ENCODE peak calls at places on chromosomes 1 and 21, in seven cellular contexts. I is HepG2, K is A549, B is H1, X is GM12878, S is K562, E is HCT116. A is an unnamed sample.

GRCh38 chr21:21921410-21922232 is 923.4 kb downstream of the NCAM2 start:
- DNase-seq in I (no peak), K (no peak), B (no peak), X (no peak), S (peak), E (no peak), A (peak)

GRCh38 chr1:231037585-231038517 is 2.2 kb downstream of the FAM89A start:
- DNase-seq in I (no peak), K (no peak), B (no peak), X (no peak), S (no peak), E (no peak), A (peak)

GRCh38 chr21:28908351-28908750 is 84.3 kb downstream of the LTN1 start:
- DNase-seq in I (no peak), K (no peak), B (no peak), X (no peak), S (no peak), E (no peak), A (no peak)

GRCh38 chr1:200048244-200048643 is 20.7 kb downstream of the NR5A2 start:
- DNase-seq in I (no peak), K (no peak), B (peak), X (no peak), S (no peak), E (no peak), A (no peak)

GRCh38 chr1:79364896-79365295 is 358.4 kb upstream of the ADGRL4 start:
- DNase-seq in I (no peak), K (no peak), B (no peak), X (no peak), S (no peak), E (no peak), A (no peak)

GRCh38 chr21:20266369-20266710 is 731.9 kb upstream of the NCAM2 start:
- DNase-seq in I (no peak), K (no peak), B (no peak), X (no peak), S (no peak), E (no peak), A (no peak)

GRCh38 chr1:162977944-162978568 is 91.1 kb upstream of the RGS4 start:
- DNase-seq in I (no peak), K (no peak), B (no peak), X (no peak), S (no peak), E (no peak), A (no peak)

GRCh38 chr1:171245458-171246064 is 2.7 kb upstream of the FMO1 start:
- DNase-seq in I (peak), K (peak), B (no peak), X (no peak), S (peak), E (peak), A (peak)

GRCh38 chr1:64215576-64215975 is 12.2 kb downstream of the UBE2U start:
- DNase-seq in I (no peak), K (no peak), B (no peak), X (no peak), S (no peak), E (no peak), A (no peak)

GRCh38 chr1:228337711-228338520 is 68.7 kb downstream of the TRIM11 start:
- DNase-seq in I (no peak), K (no peak), B (no peak), X (no peak), S (no peak), E (no peak), A (no peak)

GRCh38 chr1:25832336-25833037 is 12.7 kb downstream of the MTFR1L start:
- DNase-seq in I (no peak), K (no peak), B (no peak), X (no peak), S (no peak), E (no peak), A (no peak)

GRCh38 chr1:223358826-223359225 is 5.2 kb downstream of the SUSD4 start:
- DNase-seq in I (no peak), K (no peak), B (no peak), X (no peak), S (no peak), E (no peak), A (no peak)

GRCh38 chr1:209505044-209505443 is 78.5 kb upstream of the CAMK1G start:
- DNase-seq in I (no peak), K (no peak), B (no peak), X (no peak), S (no peak), E (no peak), A (no peak)

GRCh38 chr1:22971161-22972062 is 1.3 kb downstream of the LACTBL1 start:
- DNase-seq in I (no peak), K (no peak), B (no peak), X (no peak), S (no peak), E (no peak), A (no peak)

GRCh38 chr1:162276493-162276892 is 100.2 kb downstream of the SPATA46 start:
- DNase-seq in I (peak), K (peak), B (no peak), X (no peak), S (no peak), E (peak), A (peak)

GRCh38 chr21:14866859-14867560 is 197.8 kb downstream of the NRIP1 start:
- DNase-seq in I (no peak), K (no peak), B (no peak), X (no peak), S (no peak), E (no peak), A (no peak)

GRCh38 chr1:160997323-160998038 is 23.5 kb downstream of the F11R start:
- DNase-seq in I (peak), K (peak), B (no peak), X (no peak), S (peak), E (peak), A (peak)

GRCh38 chr1:152185544-152186391 is 26.7 kb upstream of the RPTN start:
- DNase-seq in I (peak), K (peak), B (no peak), X (no peak), S (peak), E (peak), A (peak)

GRCh38 chr1:235883261-235883927 is 16.7 kb upstream of the LYST start:
- DNase-seq in I (no peak), K (no peak), B (no peak), X (peak), S (no peak), E (no peak), A (peak)

GRCh38 chr1:11581455-11581854 is 72.8 kb downstream of the FBXO2 start:
- DNase-seq in I (no peak), K (no peak), B (no peak), X (no peak), S (no peak), E (no peak), A (no peak)

GRCh38 chr1:172948457-172948856 is 102.3 kb downstream of the TNFSF18 start:
- DNase-seq in I (no peak), K (no peak), B (no peak), X (no peak), S (no peak), E (no peak), A (no peak)

GRCh38 chr1:172338295-172338735 is 82.2 kb upstream of the C1orf105 start:
- DNase-seq in I (no peak), K (no peak), B (no peak), X (peak), S (no peak), E (no peak), A (no peak)

GRCh38 chr21:15276243-15276642 is 211.4 kb upstream of the NRIP1 start:
- DNase-seq in I (no peak), K (no peak), B (no peak), X (no peak), S (no peak), E (no peak), A (no peak)

GRCh38 chr1:53541761-53542550 is 82.8 kb downstream of the DMRTB1 start:
- DNase-seq in I (no peak), K (peak), B (no peak), X (no peak), S (peak), E (peak), A (peak)

GRCh38 chr1:47431534-47431933 is 6.3 kb upstream of the FOXD2 start:
- DNase-seq in I (no peak), K (no peak), B (no peak), X (no peak), S (no peak), E (no peak), A (peak)

GRCh38 chr1:157155658-157156057 is 17.5 kb upstream of the ETV3 start:
- DNase-seq in I (peak), K (no peak), B (no peak), X (no peak), S (no peak), E (no peak), A (peak)

GRCh38 chr1:163258181-163258580 is 55.5 kb upstream of the RGS5 start:
- DNase-seq in I (no peak), K (no peak), B (no peak), X (no peak), S (no peak), E (no peak), A (no peak)

GRCh38 chr1:98119793-98120192 is 199.0 kb upstream of the DPYD start:
- DNase-seq in I (no peak), K (no peak), B (no peak), X (no peak), S (no peak), E (no peak), A (peak)

GRCh38 chr21:46120301-46121285 is 22.7 kb downstream of the COL6A2 start:
- DNase-seq in I (no peak), K (no peak), B (no peak), X (no peak), S (no peak), E (no peak), A (no peak)

GRCh38 chr1:29247874-29248273 is 11.6 kb downstream of the PTPRU start:
- DNase-seq in I (no peak), K (no peak), B (no peak), X (no peak), S (no peak), E (no peak), A (no peak)

GRCh38 chr21:25370311-25370744 is 237.0 kb downstream of the MRPL39 start:
- DNase-seq in I (no peak), K (no peak), B (no peak), X (no peak), S (no peak), E (no peak), A (no peak)
- TF ChIP-seq MAX in I (no peak), K (no peak), B (no peak), X (no peak), S (no peak), E (no peak), A (no peak)

DNA sequence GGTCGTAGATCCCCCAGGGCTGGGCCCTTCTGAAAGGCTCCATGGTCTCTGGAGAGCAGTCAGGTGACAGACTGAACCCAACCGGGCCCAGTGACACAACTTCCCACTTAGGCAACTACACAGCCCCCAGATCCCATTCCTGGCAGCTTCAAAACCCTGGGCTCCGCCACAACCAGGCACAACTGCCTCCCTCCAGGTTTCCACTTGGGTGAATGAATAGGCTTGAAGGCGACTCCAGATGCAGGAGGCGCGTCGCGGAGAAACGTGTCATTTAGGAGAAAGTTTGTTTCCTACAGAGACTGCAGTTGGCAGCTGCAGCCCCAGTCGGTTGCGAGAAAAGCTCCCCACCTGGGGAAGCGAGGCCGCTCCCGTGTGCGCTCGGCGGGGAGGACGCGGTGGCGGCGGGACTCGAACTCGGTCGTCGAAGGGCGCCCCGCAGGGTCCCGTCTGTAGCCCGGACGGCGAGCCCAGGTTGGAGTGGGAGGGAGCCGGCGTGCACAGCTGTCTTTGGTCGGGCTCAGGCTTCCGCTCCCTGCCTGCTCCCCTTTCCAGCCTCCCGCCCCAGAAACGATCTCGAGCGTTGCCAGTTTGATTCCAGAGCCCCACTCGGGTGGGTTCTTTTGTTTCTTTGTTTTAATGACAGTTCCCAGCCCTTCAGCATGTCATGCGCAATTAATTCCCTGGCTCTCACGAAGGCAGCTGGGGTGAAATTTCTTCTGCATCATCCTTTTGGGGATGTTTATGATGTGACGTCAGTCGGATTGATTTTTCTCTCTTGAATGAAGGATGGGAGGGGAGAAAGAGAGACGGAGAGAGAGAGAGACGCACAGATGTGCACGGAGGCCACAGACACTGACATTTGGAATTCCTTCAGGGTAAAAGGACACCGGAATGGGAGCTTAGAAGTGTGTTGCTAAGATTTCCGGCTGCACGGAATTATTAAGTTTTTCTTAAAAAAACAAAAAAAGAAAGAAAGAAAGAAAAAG is 862 bp upstream of the SGIP1 start:
- DNase-seq in I (no peak), K (no peak), B (no peak), X (no peak), S (peak), E (no peak), A (no peak)
- TF ChIP-seq POLR2A in I (no peak), K (no peak), B (no peak), X (no peak), S (no peak), E (no peak), A (no peak)

GRCh38 chr1:41917051-41917530 is 1.6 kb downstream of the HIVEP3 start:
- DNase-seq in I (no peak), K (no peak), B (no peak), X (no peak), S (no peak), E (no peak), A (no peak)

GRCh38 chr1:41915786-41916571 is 2.7 kb downstream of the HIVEP3 start:
- DNase-seq in I (no peak), K (no peak), B (no peak), X (no peak), S (no peak), E (no peak), A (no peak)

GRCh38 chr1:41914515-41914914 is 4.2 kb downstream of the HIVEP3 start:
- DNase-seq in I (no peak), K (no peak), B (no peak), X (no peak), S (peak), E (no peak), A (no peak)

GRCh38 chr1:41908288-41908895 is 10.3 kb downstream of the HIVEP3 start:
- DNase-seq in I (no peak), K (no peak), B (no peak), X (no peak), S (no peak), E (no peak), A (no peak)

GRCh38 chr1:41913025-41913424 is 5.7 kb downstream of the HIVEP3 start:
- DNase-seq in I (no peak), K (no peak), B (no peak), X (no peak), S (no peak), E (no peak), A (no peak)
- TF ChIP-seq MAX in I (no peak), K (no peak), B (no peak), X (no peak), S (no peak), E (no peak), A (no peak)

DNA sequence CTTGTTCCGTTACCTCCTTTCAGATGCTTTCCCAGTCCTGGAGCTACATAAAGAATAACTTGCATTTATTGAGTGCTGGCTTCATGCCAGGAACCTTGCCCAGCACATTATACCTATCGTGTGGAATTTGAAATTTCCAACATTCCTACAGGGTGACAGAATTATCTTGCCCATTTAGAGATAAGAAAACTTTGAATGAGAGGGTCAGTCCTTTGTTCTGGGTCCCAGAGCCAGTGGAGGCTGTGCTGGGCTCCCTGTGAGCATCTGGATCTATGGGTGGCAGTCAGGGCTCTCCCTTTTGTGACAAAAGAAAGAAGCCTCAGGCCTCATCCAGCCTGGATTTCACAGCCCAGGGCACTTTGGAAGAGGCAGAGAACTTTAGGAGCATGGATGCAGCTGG is 3.2 kb downstream of the GSTM4 start:
- DNase-seq in I (peak), K (no peak), B (no peak), X (no peak), S (no peak), E (no peak), A (no peak)
- TF ChIP-seq POLR2A in I (no peak), K (no peak), B (no peak), X (no peak), S (no peak), E (no peak), A (no peak)

DNA sequence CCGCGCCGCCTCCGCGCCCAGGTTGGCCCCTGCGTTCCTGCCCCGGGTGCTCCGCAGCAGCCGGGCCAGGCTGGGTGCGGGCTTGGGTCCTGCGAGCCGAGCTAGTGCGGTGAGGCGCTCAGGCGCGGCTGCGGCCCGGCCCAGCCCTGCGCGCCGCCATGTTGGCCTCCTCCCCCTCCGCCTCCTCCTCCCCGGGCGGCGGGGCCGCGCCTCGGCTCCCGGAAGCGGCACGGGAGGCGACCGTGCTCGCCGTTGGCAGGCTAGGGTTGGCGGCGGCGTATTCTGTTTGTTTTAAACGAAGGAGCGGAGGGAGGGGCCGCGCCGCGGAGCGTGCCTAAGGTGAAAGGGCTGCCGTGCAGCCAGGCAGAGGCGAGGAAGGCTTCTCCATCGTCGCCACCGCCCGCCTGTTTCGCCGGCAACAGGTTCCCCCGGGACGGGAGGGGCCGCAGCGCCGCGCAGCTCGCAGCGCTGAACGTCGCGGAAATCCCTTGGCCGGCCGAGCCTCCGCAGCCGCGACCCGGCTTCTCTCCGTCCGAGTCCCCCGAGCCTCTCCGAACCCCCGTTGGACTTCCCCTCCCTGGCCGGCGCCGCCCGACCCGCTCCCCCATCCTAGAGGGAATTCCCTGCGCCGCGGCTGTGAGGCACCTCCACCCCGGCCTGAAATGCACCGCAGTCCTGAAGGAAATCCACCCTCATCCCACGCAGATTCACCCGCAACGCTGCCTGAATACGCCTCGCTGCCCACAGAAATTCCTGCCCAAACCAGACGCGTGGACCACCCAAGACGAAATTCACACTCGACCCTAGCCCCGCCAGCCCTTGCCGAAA is at the start of gene USP24:
- DNase-seq in I (peak), K (peak), B (peak), X (no peak), S (peak), E (peak), A (peak)
- TF ChIP-seq MAX in I (peak), K (peak), B (peak), X (peak), S (peak), E (peak), A (peak)

GRCh38 chr1:84855947-84856660 is 36.9 kb downstream of the LPAR3 start:
- DNase-seq in I (no peak), K (no peak), B (no peak), X (no peak), S (no peak), E (no peak), A (no peak)
- TF ChIP-seq POLR2A in I (no peak), K (no peak), B (no peak), X (no peak), S (no peak), E (no peak), A (no peak)

GRCh38 chr1:89358287-89358893 is 5.5 kb upstream of the GBP6 start:
- DNase-seq in I (peak), K (peak), B (peak), X (peak), S (peak), E (peak), A (peak)

GRCh38 chr1:89352421-89352820 is 11.4 kb upstream of the GBP6 start:
- DNase-seq in I (no peak), K (no peak), B (no peak), X (no peak), S (no peak), E (no peak), A (no peak)

GRCh38 chr1:89354210-89354609 is 9.6 kb upstream of the GBP6 start:
- DNase-seq in I (no peak), K (no peak), B (no peak), X (no peak), S (no peak), E (no peak), A (peak)

GRCh38 chr1:89360716-89361115 is 3.1 kb upstream of the GBP6 start:
- DNase-seq in I (no peak), K (no peak), B (no peak), X (no peak), S (no peak), E (no peak), A (no peak)

GRCh38 chr1:89356658-89357400 is 7.0 kb upstream of the GBP6 start:
- DNase-seq in I (peak), K (no peak), B (no peak), X (no peak), S (no peak), E (no peak), A (no peak)
- TF ChIP-seq MAX in I (peak), K (no peak), B (no peak), X (no peak), S (no peak), E (no peak), A (no peak)

GRCh38 chr1:247210386-247211117 is 38.7 kb upstream of the ZNF124 start:
- DNase-seq in I (peak), K (peak), B (peak), X (peak), S (peak), E (peak), A (peak)
- TF ChIP-seq POLR2A in I (peak), K (peak), B (peak), X (peak), S (peak), E (peak), A (peak)

A was measured in NB4.